ENCODE peak calls at places on chromosomes 4 and X, in eight cellular contexts. One of them, this sample, is unnamed.

GRCh38 chr4:57064811-57065711 is 45.1 kb downstream of the IGFBP7 start:
- DNase-seq in suprapubic skin: no peak
- DNase-seq in caudate nucleus: no peak
- DNase-seq in astrocyte: peak; percentile 99
- DNase-seq in endodermal cell: no peak
- DNase-seq in CD8-positive, alpha-beta T cell: no peak
- DNase-seq in mesenchymal stem cell: peak; percentile 91
- DNase-seq in mammary epithelial cell: no peak
- DNase-seq in this sample: no peak

GRCh38 chrX:47264507-47265173 is 31.8 kb downstream of the USP11 start:
- DNase-seq in suprapubic skin: peak; percentile 11
- DNase-seq in caudate nucleus: no peak
- DNase-seq in astrocyte: peak; percentile 67
- DNase-seq in endodermal cell: no peak
- DNase-seq in CD8-positive, alpha-beta T cell: no peak
- DNase-seq in mesenchymal stem cell: peak; percentile 54
- DNase-seq in mammary epithelial cell: peak; percentile 79
- DNase-seq in this sample: no peak

GRCh38 chr4:18445110-18445509 is 423.6 kb upstream of the LCORL start:
- DNase-seq in suprapubic skin: no peak
- DNase-seq in caudate nucleus: no peak
- DNase-seq in astrocyte: no peak
- DNase-seq in endodermal cell: no peak
- DNase-seq in CD8-positive, alpha-beta T cell: no peak
- DNase-seq in mesenchymal stem cell: no peak
- DNase-seq in mammary epithelial cell: no peak
- DNase-seq in this sample: no peak

GRCh38 chrX:46381630-46382029 is 163.6 kb downstream of the ZNF674 start:
- DNase-seq in suprapubic skin: no peak
- DNase-seq in caudate nucleus: no peak
- DNase-seq in astrocyte: peak; percentile 4
- DNase-seq in endodermal cell: peak; percentile 72
- DNase-seq in CD8-positive, alpha-beta T cell: no peak
- DNase-seq in mesenchymal stem cell: peak; percentile 10
- DNase-seq in mammary epithelial cell: peak; percentile 11
- DNase-seq in this sample: no peak

GRCh38 chrX:73868916-73869315 is 305.9 kb downstream of the CHIC1 start:
- DNase-seq in suprapubic skin: no peak
- DNase-seq in caudate nucleus: no peak
- DNase-seq in astrocyte: no peak
- DNase-seq in endodermal cell: no peak
- DNase-seq in CD8-positive, alpha-beta T cell: no peak
- DNase-seq in mesenchymal stem cell: no peak
- DNase-seq in mammary epithelial cell: no peak
- DNase-seq in this sample: no peak

GRCh38 chr4:103947617-103948016 is 227.8 kb upstream of the TACR3 start:
- DNase-seq in suprapubic skin: no peak
- DNase-seq in caudate nucleus: no peak
- DNase-seq in astrocyte: no peak
- DNase-seq in endodermal cell: no peak
- DNase-seq in CD8-positive, alpha-beta T cell: no peak
- DNase-seq in mesenchymal stem cell: no peak
- DNase-seq in mammary epithelial cell: no peak
- DNase-seq in this sample: no peak

GRCh38 chrX:150688911-150689451 is 4.2 kb upstream of the MTMR1 start:
- DNase-seq in suprapubic skin: no peak
- DNase-seq in caudate nucleus: no peak
- DNase-seq in astrocyte: peak; percentile 94
- DNase-seq in endodermal cell: peak; percentile 74
- DNase-seq in CD8-positive, alpha-beta T cell: no peak
- DNase-seq in mesenchymal stem cell: peak; percentile 93
- DNase-seq in mammary epithelial cell: peak; percentile 90
- DNase-seq in this sample: no peak

GRCh38 chr4:6504900-6505496 is 32.6 kb upstream of the PPP2R2C start:
- DNase-seq in suprapubic skin: no peak
- DNase-seq in caudate nucleus: no peak
- DNase-seq in astrocyte: no peak
- DNase-seq in endodermal cell: no peak
- DNase-seq in CD8-positive, alpha-beta T cell: no peak
- DNase-seq in mesenchymal stem cell: peak; percentile 0
- DNase-seq in mammary epithelial cell: no peak
- DNase-seq in this sample: no peak

GRCh38 chr4:181541396-181541795 is 701.8 kb upstream of the TENM3 start:
- DNase-seq in suprapubic skin: no peak
- DNase-seq in caudate nucleus: no peak
- DNase-seq in astrocyte: peak; percentile 70
- DNase-seq in endodermal cell: no peak
- DNase-seq in CD8-positive, alpha-beta T cell: no peak
- DNase-seq in mesenchymal stem cell: peak; percentile 62
- DNase-seq in mammary epithelial cell: peak; percentile 6
- DNase-seq in this sample: no peak

GRCh38 chr4:179817317-179817716 is 2375.1 kb upstream of the AGA start:
- DNase-seq in suprapubic skin: no peak
- DNase-seq in caudate nucleus: no peak
- DNase-seq in astrocyte: no peak
- DNase-seq in endodermal cell: no peak
- DNase-seq in CD8-positive, alpha-beta T cell: no peak
- DNase-seq in mesenchymal stem cell: no peak
- DNase-seq in mammary epithelial cell: no peak
- DNase-seq in this sample: no peak

GRCh38 chr4:173171098-173171497 is 2.5 kb downstream of the GALNT7 start:
- DNase-seq in suprapubic skin: no peak
- DNase-seq in caudate nucleus: no peak
- DNase-seq in astrocyte: no peak
- DNase-seq in endodermal cell: no peak
- DNase-seq in CD8-positive, alpha-beta T cell: no peak
- DNase-seq in mesenchymal stem cell: peak; percentile 60
- DNase-seq in mammary epithelial cell: peak; percentile 42
- DNase-seq in this sample: no peak

GRCh38 chrX:65587616-65588526 is 53.3 kb upstream of the LAS1L start:
- DNase-seq in suprapubic skin: peak; percentile 85
- DNase-seq in caudate nucleus: no peak
- DNase-seq in astrocyte: no peak
- DNase-seq in endodermal cell: no peak
- DNase-seq in CD8-positive, alpha-beta T cell: no peak
- DNase-seq in mesenchymal stem cell: no peak
- DNase-seq in mammary epithelial cell: peak; percentile 34
- DNase-seq in this sample: no peak

GRCh38 chr4:43244688-43245382 is 352.3 kb downstream of the GRXCR1 start:
- DNase-seq in suprapubic skin: no peak
- DNase-seq in caudate nucleus: no peak
- DNase-seq in astrocyte: no peak
- DNase-seq in endodermal cell: no peak
- DNase-seq in CD8-positive, alpha-beta T cell: no peak
- DNase-seq in mesenchymal stem cell: no peak
- DNase-seq in mammary epithelial cell: no peak
- DNase-seq in this sample: no peak

GRCh38 chr4:2402053-2402452 is 16.4 kb downstream of the ZFYVE28 start:
- DNase-seq in suprapubic skin: no peak
- DNase-seq in caudate nucleus: peak; percentile 44
- DNase-seq in astrocyte: peak; percentile 10
- DNase-seq in endodermal cell: peak; percentile 99
- DNase-seq in CD8-positive, alpha-beta T cell: peak; percentile 24
- DNase-seq in mesenchymal stem cell: peak; percentile 58
- DNase-seq in mammary epithelial cell: peak; percentile 21
- DNase-seq in this sample: peak; percentile 19

GRCh38 chr4:57154926-57155325 is 44.7 kb upstream of the IGFBP7 start:
- DNase-seq in suprapubic skin: no peak
- DNase-seq in caudate nucleus: no peak
- DNase-seq in astrocyte: no peak
- DNase-seq in endodermal cell: no peak
- DNase-seq in CD8-positive, alpha-beta T cell: no peak
- DNase-seq in mesenchymal stem cell: no peak
- DNase-seq in mammary epithelial cell: no peak
- DNase-seq in this sample: no peak

GRCh38 chrX:38618152-38618551 is 56.8 kb downstream of the TSPAN7 start:
- DNase-seq in suprapubic skin: no peak
- DNase-seq in caudate nucleus: no peak
- DNase-seq in astrocyte: no peak
- DNase-seq in endodermal cell: no peak
- DNase-seq in CD8-positive, alpha-beta T cell: no peak
- DNase-seq in mesenchymal stem cell: no peak
- DNase-seq in mammary epithelial cell: no peak
- DNase-seq in this sample: no peak

GRCh38 chr4:139301821-139302611 is at the start of gene NDUFC1:
- DNase-seq in suprapubic skin: peak; percentile 79
- DNase-seq in caudate nucleus: peak; percentile 12
- DNase-seq in astrocyte: peak; percentile 18
- DNase-seq in endodermal cell: peak; percentile 86
- DNase-seq in CD8-positive, alpha-beta T cell: peak; percentile 65
- DNase-seq in mesenchymal stem cell: peak; percentile 73
- DNase-seq in mammary epithelial cell: peak; percentile 66
- DNase-seq in this sample: peak; percentile 61

GRCh38 chr4:139300431-139301142 is 718 bp upstream of the NAA15 start:
- DNase-seq in suprapubic skin: no peak
- DNase-seq in caudate nucleus: peak; percentile 28
- DNase-seq in astrocyte: peak; percentile 64
- DNase-seq in endodermal cell: no peak
- DNase-seq in CD8-positive, alpha-beta T cell: no peak
- DNase-seq in mesenchymal stem cell: peak; percentile 81
- DNase-seq in mammary epithelial cell: peak; percentile 68
- DNase-seq in this sample: no peak

GRCh38 chr4:139301143-139301820 is at the start of gene NAA15:
- DNase-seq in suprapubic skin: peak; percentile 99
- DNase-seq in caudate nucleus: peak; percentile 93
- DNase-seq in astrocyte: peak; percentile 94
- DNase-seq in endodermal cell: peak; percentile 99
- DNase-seq in CD8-positive, alpha-beta T cell: peak; percentile 96
- DNase-seq in mesenchymal stem cell: peak; percentile 98
- DNase-seq in mammary epithelial cell: peak; percentile 97
- DNase-seq in this sample: peak; percentile 96

GRCh38 chr4:139297001-139297410 is 4.3 kb upstream of the NAA15 start:
- DNase-seq in suprapubic skin: no peak
- DNase-seq in caudate nucleus: no peak
- DNase-seq in astrocyte: peak; percentile 47
- DNase-seq in endodermal cell: no peak
- DNase-seq in CD8-positive, alpha-beta T cell: no peak
- DNase-seq in mesenchymal stem cell: peak; percentile 57
- DNase-seq in mammary epithelial cell: peak; percentile 92
- DNase-seq in this sample: no peak

DNA sequence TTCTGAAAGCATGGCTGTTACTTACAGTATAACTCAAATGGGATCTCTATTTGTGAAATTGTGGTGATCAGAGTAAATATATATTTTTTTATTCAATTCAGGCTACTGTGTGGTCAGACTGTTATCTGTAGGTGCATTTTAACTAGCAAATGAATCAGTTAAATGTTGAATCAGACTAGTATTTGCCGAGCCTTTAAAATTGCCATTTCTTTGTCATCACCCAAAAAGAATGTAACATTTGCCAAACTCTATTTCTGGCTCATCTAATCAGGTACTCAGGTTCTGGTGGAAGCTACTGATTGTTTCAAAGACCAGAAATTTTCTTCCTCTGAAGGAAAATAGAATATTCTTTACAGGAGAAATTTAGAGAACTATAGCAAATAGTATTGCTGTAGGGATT is 1.8 kb upstream of the NAA15 start:
- DNase-seq in suprapubic skin: no peak
- DNase-seq in caudate nucleus: no peak
- DNase-seq in astrocyte: peak; percentile 62
- DNase-seq in endodermal cell: no peak
- DNase-seq in CD8-positive, alpha-beta T cell: no peak
- DNase-seq in mesenchymal stem cell: no peak
- DNase-seq in mammary epithelial cell: peak; percentile 53
- DNase-seq in this sample: no peak
- H3K27ac ChIP-seq in suprapubic skin: no peak overlapping the region
- H3K27ac ChIP-seq in caudate nucleus: no peak overlapping the region
- H3K27ac ChIP-seq in astrocyte: peak overlapping the region; percentile 85
- H3K27ac ChIP-seq in endodermal cell: no peak overlapping the region
- H3K27ac ChIP-seq in CD8-positive, alpha-beta T cell: no peak overlapping the region
- H3K27ac ChIP-seq in mesenchymal stem cell: no peak overlapping the region
- H3K27ac ChIP-seq in mammary epithelial cell: peak overlapping the region; percentile 80
- H3K27ac ChIP-seq in this sample: no peak overlapping the region

DNA sequence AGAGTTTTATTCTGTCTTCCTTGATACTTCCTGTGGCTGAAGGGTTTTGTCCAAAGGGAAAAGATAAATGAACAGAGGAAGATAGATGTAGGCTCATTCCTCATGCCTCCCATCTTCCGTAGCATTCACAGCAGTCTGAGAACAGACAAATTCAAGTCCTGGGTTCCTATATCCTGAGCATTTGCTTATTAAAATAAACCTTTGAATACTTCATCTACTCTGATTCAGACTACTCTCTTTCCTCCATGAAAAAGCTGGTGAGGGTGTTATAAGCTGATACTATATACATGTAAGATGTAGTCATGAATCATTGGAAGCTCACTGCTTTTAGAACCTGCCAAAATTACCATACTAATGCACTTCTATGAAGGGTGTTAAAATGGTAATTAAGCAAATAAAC is 61.2 kb downstream of the GAB1 start:
- DNase-seq in suprapubic skin: no peak
- DNase-seq in caudate nucleus: no peak
- DNase-seq in astrocyte: no peak
- DNase-seq in endodermal cell: no peak
- DNase-seq in CD8-positive, alpha-beta T cell: no peak
- DNase-seq in mesenchymal stem cell: no peak
- DNase-seq in mammary epithelial cell: no peak
- DNase-seq in this sample: no peak
- H3K27ac ChIP-seq in suprapubic skin: no peak overlapping the region
- H3K27ac ChIP-seq in caudate nucleus: peak overlapping the region; percentile 60
- H3K27ac ChIP-seq in astrocyte: peak overlapping the region; percentile 43
- H3K27ac ChIP-seq in endodermal cell: no peak overlapping the region
- H3K27ac ChIP-seq in CD8-positive, alpha-beta T cell: no peak overlapping the region
- H3K27ac ChIP-seq in mesenchymal stem cell: no peak overlapping the region
- H3K27ac ChIP-seq in mammary epithelial cell: no peak overlapping the region
- H3K27ac ChIP-seq in this sample: no peak overlapping the region

GRCh38 chr4:185272232-185272631 is 62.8 kb downstream of the SNX25 start:
- DNase-seq in suprapubic skin: no peak
- DNase-seq in caudate nucleus: no peak
- DNase-seq in astrocyte: no peak
- DNase-seq in endodermal cell: no peak
- DNase-seq in CD8-positive, alpha-beta T cell: no peak
- DNase-seq in mesenchymal stem cell: no peak
- DNase-seq in mammary epithelial cell: no peak
- DNase-seq in this sample: no peak
- H3K27ac ChIP-seq in suprapubic skin: no peak overlapping the region
- H3K27ac ChIP-seq in caudate nucleus: no peak overlapping the region
- H3K27ac ChIP-seq in astrocyte: no peak overlapping the region
- H3K27ac ChIP-seq in endodermal cell: no peak overlapping the region
- H3K27ac ChIP-seq in CD8-positive, alpha-beta T cell: no peak overlapping the region
- H3K27ac ChIP-seq in mesenchymal stem cell: no peak overlapping the region
- H3K27ac ChIP-seq in mammary epithelial cell: no peak overlapping the region
- H3K27ac ChIP-seq in this sample: no peak overlapping the region

DNA sequence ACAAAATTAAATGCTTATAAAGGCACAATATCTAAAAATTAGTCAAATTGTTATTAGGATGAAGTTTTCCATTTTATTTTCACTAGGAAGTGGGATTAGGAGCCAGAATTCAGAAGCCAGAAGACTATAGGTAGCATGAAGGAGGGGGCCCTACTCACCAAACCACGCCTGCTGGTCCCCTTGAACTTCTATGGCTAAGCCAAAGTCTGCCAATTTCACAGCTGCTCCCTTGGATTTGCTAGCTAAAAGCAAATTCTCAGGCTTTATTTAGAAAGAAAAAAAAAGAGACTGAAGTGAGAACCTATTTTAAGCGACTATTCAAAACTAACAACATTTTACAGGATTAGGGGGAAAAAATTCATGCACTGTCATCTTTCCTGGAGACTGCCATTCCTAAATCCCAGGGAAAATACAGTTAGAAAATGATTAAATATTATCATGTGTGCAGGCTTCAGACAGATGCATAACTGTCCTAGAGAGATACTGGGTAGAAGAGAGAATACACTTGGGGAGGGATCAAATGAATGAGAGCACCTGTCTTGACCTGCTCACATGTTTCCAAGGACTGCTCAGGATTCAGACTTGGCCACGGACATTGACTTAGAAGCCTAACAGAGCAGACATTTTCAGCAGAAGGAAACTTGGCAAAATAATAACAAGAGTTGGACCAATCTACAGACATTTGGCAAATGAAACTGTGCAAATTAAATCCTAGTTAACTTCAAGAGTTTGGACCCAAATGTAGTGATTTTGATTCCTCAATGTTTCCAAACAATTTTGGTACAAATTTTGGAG is 224.2 kb downstream of the CAMK2D start:
- DNase-seq in suprapubic skin: no peak
- DNase-seq in caudate nucleus: no peak
- DNase-seq in astrocyte: no peak
- DNase-seq in endodermal cell: no peak
- DNase-seq in CD8-positive, alpha-beta T cell: no peak
- DNase-seq in mesenchymal stem cell: no peak
- DNase-seq in mammary epithelial cell: no peak
- DNase-seq in this sample: no peak
- H3K27ac ChIP-seq in suprapubic skin: no peak overlapping the region
- H3K27ac ChIP-seq in caudate nucleus: no peak overlapping the region
- H3K27ac ChIP-seq in astrocyte: no peak overlapping the region
- H3K27ac ChIP-seq in endodermal cell: no peak overlapping the region
- H3K27ac ChIP-seq in CD8-positive, alpha-beta T cell: no peak overlapping the region
- H3K27ac ChIP-seq in mesenchymal stem cell: no peak overlapping the region
- H3K27ac ChIP-seq in mammary epithelial cell: no peak overlapping the region
- H3K27ac ChIP-seq in this sample: no peak overlapping the region

This sample was measured in CD4-positive, alpha-beta T cell.